ENCODE peak calls at places on chromosomes 3 and 15, in four cellular contexts. W is esophagus squamous epithelium; F is SK-MEL-5; M is stimulated activated CD4-positive, alpha-beta T cell treated with anti-CD3 and anti-CD28 coated beads, TNF-alpha, amount 100 ng/mL, for 4 hours. I is an unnamed sample.

GRCh38 chr3:151014619-151015018 is 42.1 kb upstream of the CLRN1 start:
- DNase-seq in W (no peak), M (no peak), F (no peak), I (no peak)

GRCh38 chr3:105868450-105868744 is 415 bp downstream of the CBLB start:
- DNase-seq in W (no peak), F (peak), M (peak), I (no peak)

GRCh38 chr3:52082951-52083350 is 26.6 kb upstream of the DUSP7 start:
- DNase-seq in F (no peak), M (no peak), W (no peak), I (no peak)

GRCh38 chr3:195077611-195078540 is 193.1 kb downstream of the XXYLT1 start:
- DNase-seq in M (no peak), F (no peak), W (no peak), I (no peak)

GRCh38 chr3:115401298-115401697 is 222.0 kb upstream of the GAP43 start:
- DNase-seq in F (no peak), W (no peak), M (no peak), I (no peak)

GRCh38 chr15:85408270-85408746 is 27.9 kb downstream of the AKAP13 start:
- DNase-seq in M (no peak), W (no peak), F (peak), I (peak)

GRCh38 chr3:12947504-12948369 is 106.4 kb upstream of the RPL32 start:
- DNase-seq in M (no peak), F (peak), W (no peak), I (no peak)

GRCh38 chr3:127690823-127691452 is 18.2 kb downstream of the ABTB1 start:
- DNase-seq in W (no peak), F (peak), M (no peak), I (no peak)

GRCh38 chr3:112738366-112738765 is 97.4 kb upstream of the CCDC80 start:
- DNase-seq in M (no peak), W (no peak), F (no peak), I (no peak)

GRCh38 chr3:48555231-48555948 is 1.2 kb downstream of the PFKFB4 start:
- DNase-seq in M (no peak), W (no peak), F (no peak), I (no peak)

GRCh38 chr15:30906366-30906765 is 2.7 kb downstream of the FAN1 start:
- DNase-seq in W (no peak), M (no peak), F (no peak), I (no peak)

GRCh38 chr3:45280227-45280626 is 54.1 kb upstream of the TMEM158 start:
- DNase-seq in M (no peak), F (peak), W (no peak), I (no peak)

GRCh38 chr3:31709005-31709404 is 176.3 kb downstream of the STT3B start:
- DNase-seq in M (no peak), F (no peak), W (no peak), I (no peak)

GRCh38 chr3:13896473-13897154 is 16.7 kb upstream of the WNT7A start:
- DNase-seq in W (no peak), F (peak), M (peak), I (peak)

I was measured in stimulated activated effector memory CD8-positive, alpha-beta T cell treated with anti-CD3 and anti-CD28 coated beads, Interleukin-12 subunit alpha, Interleukin-12 subunit beta, amount 100 ng/mL, for 72 hours.